ENCODE peak calls at places on chromosomes 4 and X, in four cellular contexts. One of them, this sample, is unnamed.

GRCh38 chr4:123446791-123447474 is 50.3 kb downstream of the SPRY1 start:
- DNase-seq in HepG2: peak; percentile 71
- DNase-seq in K562: no peak
- DNase-seq in GM12878: no peak
- DNase-seq in this sample: no peak

GRCh38 chrX:97860206-97860605 is 976.5 kb downstream of the RPA4 start:
- DNase-seq in HepG2: no peak
- DNase-seq in K562: no peak
- DNase-seq in GM12878: no peak
- DNase-seq in this sample: no peak

GRCh38 chr4:88908521-88908920 is 148.5 kb downstream of the FAM13A start:
- DNase-seq in HepG2: no peak
- DNase-seq in K562: no peak
- DNase-seq in GM12878: no peak
- DNase-seq in this sample: no peak

GRCh38 chr4:79225360-79225759 is 100.5 kb downstream of the NAA11 start:
- DNase-seq in HepG2: no peak
- DNase-seq in K562: no peak
- DNase-seq in GM12878: no peak
- DNase-seq in this sample: no peak

GRCh38 chr4:1246901-1247810 is 1.8 kb downstream of the CTBP1 start:
- DNase-seq in HepG2: no peak
- DNase-seq in K562: peak; percentile 53
- DNase-seq in GM12878: no peak
- DNase-seq in this sample: no peak

GRCh38 chrX:56792270-56793111 is 63.4 kb downstream of the NBDY start:
- DNase-seq in HepG2: no peak
- DNase-seq in K562: no peak
- DNase-seq in GM12878: no peak
- DNase-seq in this sample: no peak

GRCh38 chr4:56128231-56128630 is 179.5 kb downstream of the CEP135 start:
- DNase-seq in HepG2: no peak
- DNase-seq in K562: no peak
- DNase-seq in GM12878: no peak
- DNase-seq in this sample: no peak

GRCh38 chr4:38665846-38666490 is 2.0 kb downstream of the KLF3 start:
- DNase-seq in HepG2: no peak
- DNase-seq in K562: no peak
- DNase-seq in GM12878: no peak
- DNase-seq in this sample: no peak

GRCh38 chrX:21986596-21986995 is 45.5 kb upstream of the PHEX start:
- DNase-seq in HepG2: no peak
- DNase-seq in K562: no peak
- DNase-seq in GM12878: no peak
- DNase-seq in this sample: no peak

GRCh38 chr4:165294907-165295306 is 32.6 kb upstream of the MSMO1 start:
- DNase-seq in HepG2: no peak
- DNase-seq in K562: no peak
- DNase-seq in GM12878: peak; percentile 25
- DNase-seq in this sample: no peak

GRCh38 chr4:152894673-152895072 is 41.5 kb upstream of the FHDC1 start:
- DNase-seq in HepG2: no peak
- DNase-seq in K562: no peak
- DNase-seq in GM12878: no peak
- DNase-seq in this sample: no peak

GRCh38 chr4:46444318-46444717 is 54.4 kb upstream of the GABRA2 start:
- DNase-seq in HepG2: no peak
- DNase-seq in K562: no peak
- DNase-seq in GM12878: no peak
- DNase-seq in this sample: no peak

GRCh38 chrX:8987672-8988250 is 46.2 kb downstream of the FAM9B start:
- DNase-seq in HepG2: no peak
- DNase-seq in K562: no peak
- DNase-seq in GM12878: no peak
- DNase-seq in this sample: no peak

GRCh38 chr4:8311096-8312068 is 41.8 kb downstream of the HTRA3 start:
- DNase-seq in HepG2: no peak
- DNase-seq in K562: no peak
- DNase-seq in GM12878: no peak
- DNase-seq in this sample: no peak

GRCh38 chr4:105683038-105683437 is 25.5 kb downstream of the INTS12 start:
- DNase-seq in HepG2: no peak
- DNase-seq in K562: no peak
- DNase-seq in GM12878: no peak
- DNase-seq in this sample: no peak

GRCh38 chrX:31038585-31039326 is 33.1 kb downstream of the FTHL17 start:
- DNase-seq in HepG2: peak; percentile 16
- DNase-seq in K562: peak; percentile 10
- DNase-seq in GM12878: no peak
- DNase-seq in this sample: peak; percentile 42

GRCh38 chrX:107654778-107655761 is 26.8 kb downstream of the PRPS1 start:
- DNase-seq in HepG2: peak; percentile 33
- DNase-seq in K562: peak; percentile 65
- DNase-seq in GM12878: no peak
- DNase-seq in this sample: peak; percentile 80

GRCh38 chr4:9773464-9773863 is 8.0 kb upstream of the DRD5 start:
- DNase-seq in HepG2: no peak
- DNase-seq in K562: no peak
- DNase-seq in GM12878: no peak
- DNase-seq in this sample: no peak

GRCh38 chr4:68570122-68570507 is 6.0 kb downstream of the UGT2B17 start:
- DNase-seq in HepG2: no peak
- DNase-seq in K562: no peak
- DNase-seq in GM12878: no peak
- DNase-seq in this sample: no peak

GRCh38 chr4:138972956-138973819 is 42.4 kb upstream of the NOCT start:
- DNase-seq in HepG2: no peak
- DNase-seq in K562: no peak
- DNase-seq in GM12878: no peak
- DNase-seq in this sample: no peak

GRCh38 chr4:44722001-44722400 is 4.4 kb downstream of the GNPDA2 start:
- DNase-seq in HepG2: no peak
- DNase-seq in K562: no peak
- DNase-seq in GM12878: no peak
- DNase-seq in this sample: no peak

GRCh38 chr4:11069581-11069980 is 359.1 kb downstream of the HS3ST1 start:
- DNase-seq in HepG2: no peak
- DNase-seq in K562: no peak
- DNase-seq in GM12878: no peak
- DNase-seq in this sample: no peak

GRCh38 chr4:109390369-109390768 is 43.2 kb upstream of the SEC24B start:
- DNase-seq in HepG2: no peak
- DNase-seq in K562: no peak
- DNase-seq in GM12878: no peak
- DNase-seq in this sample: no peak

GRCh38 chr4:33961751-33962150 is 2282.6 kb downstream of the ARAP2 start:
- DNase-seq in HepG2: no peak
- DNase-seq in K562: no peak
- DNase-seq in GM12878: no peak
- DNase-seq in this sample: no peak

GRCh38 chr4:55345980-55346850 is at the start of gene SRD5A3:
- DNase-seq in HepG2: peak; percentile 66
- DNase-seq in K562: peak; percentile 89
- DNase-seq in GM12878: peak; percentile 19
- DNase-seq in this sample: peak; percentile 84

GRCh38 chrX:105821471-105822081 is 763 bp upstream of the NRK start:
- DNase-seq in HepG2: no peak
- DNase-seq in K562: no peak
- DNase-seq in GM12878: no peak
- DNase-seq in this sample: peak; percentile 11

GRCh38 chrX:153704021-153704526 is 16.3 kb downstream of the SLC6A8 start:
- DNase-seq in HepG2: no peak
- DNase-seq in K562: no peak
- DNase-seq in GM12878: no peak
- DNase-seq in this sample: no peak

GRCh38 chrX:72051589-72051988 is 80.1 kb downstream of the RTL5 start:
- DNase-seq in HepG2: no peak
- DNase-seq in K562: no peak
- DNase-seq in GM12878: no peak
- DNase-seq in this sample: no peak

GRCh38 chr4:176002007-176002623 is 63.5 kb upstream of the WDR17 start:
- DNase-seq in HepG2: no peak
- DNase-seq in K562: no peak
- DNase-seq in GM12878: no peak
- DNase-seq in this sample: peak; percentile 67

GRCh38 chrX:1400731-1401471 is 9.0 kb upstream of the SLC25A6 start:
- DNase-seq in HepG2: peak; percentile 83
- DNase-seq in K562: peak; percentile 22
- DNase-seq in GM12878: no peak
- DNase-seq in this sample: no peak

GRCh38 chrX:5042563-5042962 is 1186.1 kb downstream of the NLGN4X start:
- DNase-seq in HepG2: no peak
- DNase-seq in K562: no peak
- DNase-seq in GM12878: no peak
- DNase-seq in this sample: no peak

DNA sequence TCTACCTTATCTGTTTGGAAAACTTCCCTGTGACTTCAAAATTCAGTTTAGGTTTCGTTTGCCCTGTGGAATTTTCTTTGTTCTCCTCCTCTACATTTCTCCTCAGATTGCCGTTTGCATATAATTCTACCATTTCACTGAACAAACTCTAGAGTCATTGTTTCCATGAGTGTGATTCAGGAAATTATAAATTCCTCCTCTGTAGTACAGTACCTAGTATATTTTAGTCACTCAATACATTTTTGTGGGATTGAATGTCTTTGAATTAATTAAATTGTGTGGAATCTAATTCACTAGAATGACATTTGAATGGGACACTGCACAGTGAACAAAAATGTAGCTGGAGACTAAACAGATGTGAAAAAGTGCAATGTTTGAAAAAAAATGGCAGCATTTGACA is 512.0 kb downstream of the FAT4 start:
- DNase-seq in HepG2: no peak
- DNase-seq in K562: no peak
- DNase-seq in GM12878: no peak
- DNase-seq in this sample: no peak
- TF ChIP-seq TARDBP in HepG2: no peak
- TF ChIP-seq TARDBP in K562: no peak
- TF ChIP-seq TARDBP in GM12878: no peak
- TF ChIP-seq TARDBP in this sample: no peak

GRCh38 chrX:139200793-139201192 is 329.7 kb upstream of the F9 start:
- DNase-seq in HepG2: no peak
- DNase-seq in K562: no peak
- DNase-seq in GM12878: no peak
- DNase-seq in this sample: no peak

GRCh38 chrX:139199945-139200344 is 330.6 kb upstream of the F9 start:
- DNase-seq in HepG2: no peak
- DNase-seq in K562: peak; percentile 14
- DNase-seq in GM12878: no peak
- DNase-seq in this sample: no peak

GRCh38 chrX:139200346-139200745 is 330.2 kb upstream of the F9 start:
- DNase-seq in HepG2: no peak
- DNase-seq in K562: no peak
- DNase-seq in GM12878: no peak
- DNase-seq in this sample: no peak

GRCh38 chrX:139202742-139203410 is 327.7 kb upstream of the F9 start:
- DNase-seq in HepG2: no peak
- DNase-seq in K562: no peak
- DNase-seq in GM12878: no peak
- DNase-seq in this sample: no peak

DNA sequence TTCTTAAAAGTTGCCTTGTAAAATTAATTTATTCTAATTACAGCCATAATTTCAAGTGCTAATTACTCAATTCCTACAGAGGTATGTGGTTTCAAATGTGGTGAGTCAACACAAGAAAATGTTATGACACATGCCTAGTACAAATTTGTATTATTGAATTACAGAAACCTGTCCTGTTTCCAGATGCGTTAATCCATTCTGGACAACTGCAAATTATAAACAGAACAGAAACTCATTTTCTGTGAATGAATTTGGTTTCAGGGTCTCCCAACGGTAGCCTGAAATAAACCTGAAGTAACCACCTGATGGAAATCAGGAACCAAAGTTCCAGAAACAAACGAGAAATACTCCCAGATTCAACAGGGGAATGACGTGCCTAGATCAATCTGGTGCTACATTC is 328.6 kb upstream of the F9 start:
- DNase-seq in HepG2: no peak
- DNase-seq in K562: no peak
- DNase-seq in GM12878: no peak
- DNase-seq in this sample: no peak
- TF ChIP-seq FOXK2 in HepG2: no peak
- TF ChIP-seq FOXK2 in K562: no peak
- TF ChIP-seq FOXK2 in GM12878: no peak
- TF ChIP-seq FOXK2 in this sample: no peak

GRCh38 chr4:76691767-76692689 is 205.9 kb downstream of the SOWAHB start:
- DNase-seq in HepG2: no peak
- DNase-seq in K562: no peak
- DNase-seq in GM12878: no peak
- DNase-seq in this sample: no peak

GRCh38 chr4:76688737-76689078 is 209.2 kb downstream of the SOWAHB start:
- DNase-seq in HepG2: no peak
- DNase-seq in K562: no peak
- DNase-seq in GM12878: no peak
- DNase-seq in this sample: peak; percentile 13

GRCh38 chr4:76690906-76691275 is 207.1 kb downstream of the SOWAHB start:
- DNase-seq in HepG2: no peak
- DNase-seq in K562: no peak
- DNase-seq in GM12878: no peak
- DNase-seq in this sample: no peak

GRCh38 chr4:76689079-76689817 is 208.7 kb downstream of the SOWAHB start:
- DNase-seq in HepG2: no peak
- DNase-seq in K562: no peak
- DNase-seq in GM12878: no peak
- DNase-seq in this sample: peak; percentile 56

DNA sequence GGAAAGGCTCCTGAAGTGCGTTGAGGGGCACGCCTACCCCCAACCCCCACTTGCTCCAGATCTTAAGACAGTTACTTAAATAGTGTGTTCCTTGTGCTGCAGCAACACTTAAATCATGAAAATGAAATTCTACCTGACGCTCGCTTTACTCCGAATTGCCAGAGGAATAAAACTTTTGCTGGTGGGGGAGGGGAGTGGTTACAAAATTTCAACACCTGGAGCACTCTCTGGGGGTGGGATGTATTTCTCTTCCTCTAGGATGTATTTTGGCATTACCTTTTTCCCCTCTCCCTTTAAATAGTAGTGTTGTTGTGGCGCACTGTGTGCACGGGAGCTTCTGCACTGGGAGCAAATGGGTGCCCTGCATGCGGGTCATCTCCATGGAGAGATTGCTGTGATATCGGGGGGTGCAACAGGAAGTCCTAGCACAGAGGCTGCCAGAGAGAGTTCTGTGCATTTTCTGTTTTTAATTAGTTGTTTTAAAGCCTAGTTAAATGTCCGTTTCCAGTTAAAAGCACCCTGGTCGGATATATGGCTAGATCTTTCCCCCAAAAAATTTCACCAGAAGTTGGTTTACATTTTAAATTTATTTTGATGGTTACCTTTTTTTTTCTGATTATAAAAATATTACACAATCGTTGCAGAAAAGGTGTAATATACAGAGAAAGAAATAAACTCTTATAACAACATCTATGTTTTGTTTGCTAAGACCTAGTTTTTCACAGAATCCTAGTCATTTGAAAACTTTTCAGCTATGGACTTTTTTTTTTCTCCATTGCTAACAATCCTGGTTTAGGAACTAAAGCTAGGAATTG is 207.6 kb downstream of the SOWAHB start:
- DNase-seq in HepG2: no peak
- DNase-seq in K562: no peak
- DNase-seq in GM12878: no peak
- DNase-seq in this sample: peak; percentile 21
- TF ChIP-seq TARDBP in HepG2: no peak
- TF ChIP-seq TARDBP in K562: no peak
- TF ChIP-seq TARDBP in GM12878: no peak
- TF ChIP-seq TARDBP in this sample: no peak

GRCh38 chr4:6372649-6373525 is 99.5 kb downstream of the PPP2R2C start:
- DNase-seq in HepG2: peak; percentile 35
- DNase-seq in K562: peak; percentile 92
- DNase-seq in GM12878: peak; percentile 5
- DNase-seq in this sample: peak; percentile 72
- TF ChIP-seq FOXK2 in HepG2: no peak
- TF ChIP-seq FOXK2 in K562: no peak
- TF ChIP-seq FOXK2 in GM12878: no peak
- TF ChIP-seq FOXK2 in this sample: no peak

This sample was measured in HEK293T.